ENCODE peak calls at places on chromosomes 16 and 17, in four cellular contexts. J is memory B cell, Y is Daoy, F is GM03348. U is an unnamed sample.
A peak's percentile ranks its signal among the peaks of the same experiment; 100 is the strongest.

GRCh38 chr16:88429387-88430184 is 23.5 kb upstream of the ZFPM1 start:
- DNase-seq in J (no peak), Y (no peak), F (no peak), U (no peak)

GRCh38 chr17:50196826-50197225 is 4.6 kb downstream of the COL1A1 start:
- DNase-seq in J (no peak), Y (no peak), F (no peak), U (no peak)

GRCh38 chr16:56331399-56331798 is 93.9 kb downstream of the AMFR start:
- DNase-seq in J (no peak), Y (no peak), F (no peak), U (no peak)

GRCh38 chr17:55316499-55316898 is 51.7 kb downstream of the HLF start:
- DNase-seq in J (no peak), Y (no peak), F (no peak), U (no peak)

GRCh38 chr17:81254955-81255717 is 16.0 kb downstream of the NDUFAF8 start:
- DNase-seq in J (no peak), Y (peak; percentile 72), F (peak; percentile 86), U (no peak)

GRCh38 chr16:8641671-8642070 is 20.2 kb downstream of the METTL22 start:
- DNase-seq in J (no peak), Y (no peak), F (no peak), U (no peak)

GRCh38 chr16:27712251-27712711 is 162.3 kb downstream of the KATNIP start:
- DNase-seq in J (no peak), Y (no peak), F (no peak), U (no peak)

GRCh38 chr17:48048321-48049140 is at the start of gene NFE2L1:
- DNase-seq in J (peak; percentile 34), Y (peak; percentile 89), F (peak; percentile 93), U (peak; percentile 93)

GRCh38 chr16:68490829-68491575 is 42.7 kb upstream of the SMPD3 start:
- DNase-seq in J (no peak), Y (peak; percentile 68), F (peak; percentile 51), U (peak; percentile 8)

GRCh38 chr16:2769675-2770056 is 7.4 kb downstream of the ELOB start:
- DNase-seq in J (no peak), Y (no peak), F (no peak), U (no peak)

GRCh38 chr16:7268182-7268581 is 64.5 kb upstream of the RBFOX1 start:
- DNase-seq in J (no peak), Y (peak; percentile 25), F (peak; percentile 36), U (peak; percentile 39)

GRCh38 chr16:87076950-87077749 is 240.0 kb downstream of the C16orf95 start:
- DNase-seq in J (peak; percentile 27), Y (peak; percentile 76), F (peak; percentile 75), U (no peak)

GRCh38 chr17:57832711-57833596 is 16.9 kb downstream of the MRPS23 start:
- DNase-seq in J (peak; percentile 67), Y (peak; percentile 57), F (peak; percentile 82), U (peak; percentile 69)

GRCh38 chr17:73695035-73695738 is 50.9 kb upstream of the SDK2 start:
- DNase-seq in J (no peak), Y (no peak), F (no peak), U (no peak)

GRCh38 chr16:3542153-3542550 is 35.1 kb downstream of the NLRC3 start:
- DNase-seq in J (no peak), Y (no peak), F (no peak), U (no peak)

GRCh38 chr17:22694362-22695227 is 1002.3 kb downstream of the KCNJ18 start:
- DNase-seq in J (no peak), Y (peak; percentile 82), F (no peak), U (no peak)

GRCh38 chr16:87856796-87857228 is 12.5 kb downstream of the SLC7A5 start:
- DNase-seq in J (no peak), Y (no peak), F (no peak), U (no peak)

GRCh38 chr16:85731179-85731578 is 19.7 kb downstream of the C16orf74 start:
- DNase-seq in J (no peak), Y (no peak), F (no peak), U (no peak)

GRCh38 chr17:51200295-51200694 is 34.1 kb downstream of the NME2 start:
- DNase-seq in J (no peak), Y (no peak), F (no peak), U (no peak)

GRCh38 chr16:78844682-78845081 is 745.2 kb downstream of the WWOX start:
- DNase-seq in J (no peak), Y (no peak), F (no peak), U (no peak)

GRCh38 chr16:10600792-10601443 is 20.5 kb upstream of the EMP2 start:
- DNase-seq in J (no peak), Y (no peak), F (peak; percentile 67), U (no peak)

GRCh38 chr16:90015586-90016338 is 3.5 kb downstream of the DBNDD1 start:
- DNase-seq in J (no peak), Y (peak; percentile 26), F (no peak), U (no peak)

GRCh38 chr17:81371910-81372760 is 23.1 kb upstream of the BAHCC1 start:
- DNase-seq in J (no peak), Y (peak; percentile 48), F (peak; percentile 68), U (no peak)

GRCh38 chr16:11359370-11359769 is 14.1 kb downstream of the RMI2 start:
- DNase-seq in J (no peak), Y (peak; percentile 72), F (no peak), U (no peak)

GRCh38 chr17:61065263-61065773 is 334.3 kb upstream of the TBX2 start:
- DNase-seq in J (no peak), Y (peak; percentile 7), F (peak; percentile 16), U (no peak)

GRCh38 chr16:81625544-81626152 is 153.4 kb upstream of the PLCG2 start:
- DNase-seq in J (no peak), Y (peak; percentile 81), F (peak; percentile 71), U (no peak)

GRCh38 chr17:19020016-19020415 is 15.5 kb upstream of the FAM83G start:
- DNase-seq in J (no peak), Y (no peak), F (no peak), U (no peak)

GRCh38 chr17:42270175-42270545 is 6.0 kb downstream of the STAT5B start:
- DNase-seq in J (no peak), Y (no peak), F (no peak), U (no peak)

GRCh38 chr17:1628856-1629646 is 417 bp upstream of the SLC43A2 start:
- DNase-seq in J (peak; percentile 84), Y (peak; percentile 98), F (peak; percentile 99), U (peak; percentile 83)

GRCh38 chr17:78179372-78179771 is 7.5 kb downstream of the TK1 start:
- DNase-seq in J (no peak), Y (no peak), F (peak; percentile 40), U (no peak)

GRCh38 chr16:2148714-2149629 is 547 bp downstream of the RAB26 start:
- DNase-seq in J (no peak), Y (peak; percentile 55), F (peak; percentile 37), U (no peak)

GRCh38 chr17:20116683-20117309 is 107.6 kb downstream of the SPECC1 start:
- DNase-seq in J (peak; percentile 43), Y (peak; percentile 60), F (peak; percentile 70), U (no peak)

GRCh38 chr17:15909481-15909991 is 35.4 kb upstream of the ADORA2B start:
- DNase-seq in J (no peak), Y (no peak), F (no peak), U (no peak)

GRCh38 chr16:54846761-54847160 is 83.9 kb upstream of the IRX5 start:
- DNase-seq in J (no peak), Y (peak; percentile 4), F (no peak), U (no peak)

GRCh38 chr17:40821536-40821935 is 878 bp downstream of the KRT10 start:
- DNase-seq in J (no peak), Y (no peak), F (no peak), U (no peak)

GRCh38 chr17:31558748-31559646 is 167.5 kb downstream of the RAB11FIP4 start:
- DNase-seq in J (peak; percentile 52), Y (peak; percentile 88), F (peak; percentile 96), U (peak; percentile 85)

GRCh38 chr17:43784628-43785101 is 4.4 kb downstream of the CFAP97D1 start:
- DNase-seq in J (no peak), Y (peak; percentile 17), F (peak; percentile 70), U (no peak)

U was measured in NCI-H774.